ENCODE peak calls at places on chromosomes 13 and 19, in nine cellular contexts. T is erythroblast; B is stimulated activated CD8-positive, alpha-beta memory T cell treated with anti-CD3 and anti-CD28 coated beads, Interleukin-15, amount 100 ng/mL, for 4 hours; L is C1 segment of cervical spinal cord; S is LoVo; U is activated CD4-positive, alpha-beta T cell treated with anti-CD3 and anti-CD28 coated beads, Interleukin-2, amount 50 U/mL, for 24 hours; E is stimulated activated CD4-positive, alpha-beta T cell treated with anti-CD3 and anti-CD28 coated beads, Interleukin-1b, Interleukin-23, amount 100 ng/mL, for 4 hours; D is NCI-H2081; W is ELF-1. P is an unnamed sample.

GRCh38 chr13:25905411-25906010 is 146.3 kb downstream of the SHISA2 start:
- DNase-seq in L (no peak), E (no peak), T (no peak), B (no peak), S (no peak), U (no peak), W (no peak), D (no peak), P (no peak)

GRCh38 chr13:73169971-73170370 is 111.2 kb downstream of the KLF5 start:
- DNase-seq in B (no peak), S (no peak), D (no peak), L (no peak), E (no peak), T (no peak), U (no peak), W (no peak), P (no peak)

GRCh38 chr19:3538965-3539742 is at the start of gene TEKTIP1:
- DNase-seq in U (no peak), L (no peak), D (no peak), S (no peak), W (peak), B (no peak), T (no peak), E (no peak), P (peak)

GRCh38 chr19:14561832-14562351 is 10.0 kb downstream of the NDUFB7 start:
- DNase-seq in T (no peak), U (no peak), E (no peak), D (no peak), W (peak), B (no peak), S (no peak), L (peak), P (peak)

GRCh38 chr13:106911602-106912001 is 343.7 kb upstream of the ARGLU1 start:
- DNase-seq in B (no peak), D (no peak), E (no peak), U (no peak), L (no peak), W (no peak), T (no peak), S (no peak), P (no peak)

GRCh38 chr13:99344610-99345208 is 37.5 kb upstream of the GPR183 start:
- DNase-seq in L (no peak), S (no peak), U (no peak), D (no peak), B (no peak), E (no peak), T (no peak), W (no peak), P (no peak)

GRCh38 chr13:45180303-45180702 is 20.5 kb downstream of the KCTD4 start:
- DNase-seq in D (no peak), B (no peak), T (no peak), S (no peak), W (no peak), U (no peak), E (no peak), L (no peak), P (no peak)

GRCh38 chr13:102598061-102598460 is 1.3 kb downstream of the TPP2 start:
- DNase-seq in E (no peak), L (no peak), T (peak), S (no peak), D (no peak), U (no peak), B (no peak), W (no peak), P (peak)

GRCh38 chr19:46618670-46619231 is 6.1 kb downstream of the PTGIR start:
- DNase-seq in S (no peak), D (peak), W (no peak), B (no peak), E (no peak), T (no peak), U (no peak), L (no peak), P (no peak)

GRCh38 chr19:49589391-49589790 is 1.6 kb upstream of the PRR12 start:
- DNase-seq in S (no peak), B (no peak), D (no peak), T (no peak), E (no peak), W (no peak), L (no peak), U (no peak), P (no peak)

GRCh38 chr13:111050539-111050879 is 64.6 kb upstream of the ARHGEF7 start:
- DNase-seq in T (no peak), U (no peak), E (no peak), S (no peak), L (no peak), W (no peak), B (no peak), D (no peak), P (no peak)

GRCh38 chr13:102597029-102598015 is 536 bp downstream of the TPP2 start:
- DNase-seq in L (peak), E (peak), U (no peak), D (no peak), B (no peak), S (no peak), W (peak), T (peak), P (peak)

GRCh38 chr19:19745496-19746285 is 12.8 kb upstream of the ZNF14 start:
- DNase-seq in L (no peak), W (no peak), U (no peak), S (no peak), T (no peak), E (no peak), B (no peak), D (no peak), P (peak)

GRCh38 chr19:33199441-33200265 is 5.5 kb downstream of the LRP3 start:
- DNase-seq in U (no peak), L (no peak), E (no peak), T (no peak), S (no peak), B (no peak), W (no peak), D (no peak), P (peak)

GRCh38 chr19:757811-758668 is 7.1 kb downstream of the MISP start:
- DNase-seq in E (no peak), L (no peak), W (no peak), S (no peak), T (no peak), B (no peak), U (no peak), D (no peak), P (peak)

GRCh38 chr19:12015753-12016116 is 19.7 kb downstream of the ZNF433 start:
- DNase-seq in D (no peak), T (peak), B (no peak), E (no peak), W (no peak), S (no peak), U (no peak), L (no peak), P (no peak)

GRCh38 chr19:2523630-2524311 is 47.8 kb downstream of the GADD45B start:
- DNase-seq in E (no peak), D (no peak), W (peak), U (no peak), S (no peak), B (no peak), L (no peak), T (no peak), P (peak)

GRCh38 chr13:20035130-20035529 is 76.6 kb downstream of the ZMYM2 start:
- DNase-seq in L (no peak), W (no peak), T (peak), E (no peak), S (no peak), D (no peak), B (no peak), U (no peak), P (no peak)

GRCh38 chr19:8367327-8368001 is 3.5 kb downstream of the ANGPTL4 start:
- DNase-seq in L (peak), W (peak), T (no peak), S (peak), D (no peak), U (no peak), B (no peak), E (no peak), P (peak)

GRCh38 chr19:37938379-37938778 is 31.4 kb downstream of the SIPA1L3 start:
- DNase-seq in B (no peak), W (no peak), U (no peak), T (no peak), D (no peak), E (no peak), L (no peak), S (no peak), P (no peak)

GRCh38 chr19:30799854-30800755 is 427.9 kb downstream of the ZNF536 start:
- DNase-seq in T (peak), E (peak), L (peak), W (peak), D (no peak), S (no peak), U (no peak), B (no peak), P (peak)

GRCh38 chr13:94280845-94281244 is 198.6 kb downstream of the DCT start:
- DNase-seq in T (no peak), L (no peak), B (no peak), W (no peak), D (no peak), E (no peak), S (no peak), U (no peak), P (no peak)

GRCh38 chr19:30693179-30693578 is 321.0 kb downstream of the ZNF536 start:
- DNase-seq in U (no peak), D (no peak), W (no peak), E (no peak), T (no peak), B (no peak), S (no peak), L (no peak), P (no peak)

GRCh38 chr19:34232566-34233481 is 21.5 kb upstream of the GARRE1 start:
- DNase-seq in D (no peak), L (peak), U (no peak), W (no peak), E (no peak), S (peak), T (no peak), B (no peak), P (no peak)

GRCh38 chr13:100301418-100301817 is 212.5 kb downstream of the PCCA start:
- DNase-seq in D (peak), T (no peak), W (no peak), U (no peak), L (no peak), B (no peak), S (no peak), E (no peak), P (no peak)

P was measured in H7.